ENCODE peak calls at places on chromosomes 11 and 22, in five cellular contexts. H is PC-3, P is IMR-90, Q is lower lobe of right lung, A is spleen. Z is an unnamed sample.

GRCh38 chr11:134332189-134332631 is 422 bp downstream of the GLB1L2 start:
- DNase-seq in H (no peak), P (no peak), Q (no peak), A (peak; percentile 85), Z (no peak)

GRCh38 chr11:20647976-20648565 is 21.3 kb upstream of the NELL1 start:
- DNase-seq in H (peak; percentile 71), P (peak; percentile 33), Q (no peak), A (no peak), Z (no peak)

GRCh38 chr11:66698491-66698890 is 20.8 kb upstream of the RBM4B start:
- DNase-seq in H (no peak), P (no peak), Q (no peak), A (no peak), Z (no peak)

GRCh38 chr11:26219506-26220117 is 112.3 kb upstream of the ANO3 start:
- DNase-seq in H (no peak), P (peak; percentile 54), Q (no peak), A (no peak), Z (no peak)

GRCh38 chr22:50482107-50483074 is 1.0 kb downstream of the ADM2 start:
- DNase-seq in H (no peak), P (no peak), Q (no peak), A (peak; percentile 74), Z (no peak)

GRCh38 chr11:113849713-113850112 is 25.7 kb downstream of the USP28 start:
- DNase-seq in H (no peak), P (no peak), Q (no peak), A (no peak), Z (no peak)

GRCh38 chr11:35555238-35555887 is 29.9 kb upstream of the PAMR1 start:
- DNase-seq in H (no peak), P (peak; percentile 66), Q (no peak), A (no peak), Z (no peak)

GRCh38 chr11:57490456-57491248 is 24.9 kb downstream of the SLC43A1 start:
- DNase-seq in H (peak; percentile 23), P (peak; percentile 38), Q (no peak), A (no peak), Z (peak; percentile 32)

GRCh38 chr22:20580179-20580578 is 72.8 kb downstream of the MED15 start:
- DNase-seq in H (no peak), P (no peak), Q (no peak), A (peak; percentile 44), Z (no peak)

GRCh38 chr22:33000342-33001280 is 57.6 kb downstream of the SYN3 start:
- DNase-seq in H (peak; percentile 32), P (peak; percentile 32), Q (peak; percentile 62), A (no peak), Z (no peak)

GRCh38 chr11:44559207-44559943 is 6.1 kb upstream of the CD82 start:
- DNase-seq in H (no peak), P (no peak), Q (no peak), A (peak; percentile 82), Z (no peak)

GRCh38 chr11:44793350-44794090 is 66.8 kb downstream of the TSPAN18 start:
- DNase-seq in H (no peak), P (peak; percentile 57), Q (no peak), A (peak; percentile 49), Z (no peak)

GRCh38 chr11:9762531-9762930 is 98.7 kb downstream of the SWAP70 start:
- DNase-seq in H (no peak), P (no peak), Q (no peak), A (no peak), Z (no peak)

GRCh38 chr22:40819741-40820140 is 595 bp upstream of the SLC25A17 start:
- DNase-seq in H (peak; percentile 23), P (peak; percentile 42), Q (no peak), A (no peak), Z (no peak)

GRCh38 chr11:121207485-121208115 is 85.0 kb upstream of the SC5D start:
- DNase-seq in H (no peak), P (no peak), Q (no peak), A (no peak), Z (no peak)

GRCh38 chr22:18070556-18071306 is 7.1 kb upstream of the PEX26 start:
- DNase-seq in H (peak; percentile 46), P (no peak), Q (no peak), A (peak; percentile 65), Z (peak; percentile 65)

GRCh38 chr11:116731097-116731761 is 41.6 kb downstream of the BUD13 start:
- DNase-seq in H (peak; percentile 13), P (peak; percentile 10), Q (no peak), A (peak; percentile 50), Z (no peak)

GRCh38 chr22:19818264-19819208 is 36.1 kb downstream of the GNB1L start:
- DNase-seq in H (no peak), P (no peak), Q (no peak), A (no peak), Z (no peak)

GRCh38 chr22:41742918-41743317 is 43.6 kb downstream of the MEI1 start:
- DNase-seq in H (no peak), P (no peak), Q (no peak), A (no peak), Z (no peak)

GRCh38 chr11:79342236-79342635 is 98.6 kb downstream of the TENM4 start:
- DNase-seq in H (no peak), P (no peak), Q (no peak), A (no peak), Z (no peak)

GRCh38 chr11:61962213-61963015 is 5.0 kb downstream of the FTH1 start:
- DNase-seq in H (no peak), P (no peak), Q (no peak), A (peak; percentile 72), Z (no peak)

GRCh38 chr11:58805065-58805464 is 39.4 kb downstream of the GLYATL2 start:
- DNase-seq in H (peak; percentile 82), P (peak; percentile 31), Q (no peak), A (no peak), Z (no peak)

GRCh38 chr22:44192098-44192810 is 11.5 kb downstream of the PARVG start:
- DNase-seq in H (peak; percentile 42), P (no peak), Q (peak; percentile 72), A (peak; percentile 88), Z (no peak)

GRCh38 chr11:105610796-105611361 is 1.0 kb downstream of the GRIA4 start:
- DNase-seq in H (no peak), P (no peak), Q (no peak), A (no peak), Z (no peak)

GRCh38 chr11:12502041-12502440 is 124.7 kb downstream of the PARVA start:
- DNase-seq in H (no peak), P (peak; percentile 50), Q (no peak), A (no peak), Z (no peak)

GRCh38 chr22:26483439-26484359 is at the start of the genes HPS4 and SRRD:
- DNase-seq in H (peak; percentile 89), P (peak; percentile 88), Q (peak; percentile 94), A (peak; percentile 98), Z (peak; percentile 97)

GRCh38 chr11:95229199-95230053 is 1.6 kb downstream of the SESN3 start:
- DNase-seq in H (no peak), P (peak; percentile 13), Q (no peak), A (peak; percentile 68), Z (no peak)

GRCh38 chr11:95230054-95231034 is 658 bp downstream of the SESN3 start:
- DNase-seq in H (no peak), P (no peak), Q (no peak), A (no peak), Z (peak; percentile 81)

GRCh38 chr11:95232666-95233065 is 1.7 kb upstream of the SESN3 start:
- DNase-seq in H (no peak), P (no peak), Q (no peak), A (no peak), Z (no peak)

GRCh38 chr11:95231881-95232605 is 1.0 kb upstream of the SESN3 start:
- DNase-seq in H (no peak), P (no peak), Q (peak; percentile 80), A (peak; percentile 95), Z (peak; percentile 86)

GRCh38 chr11:95231126-95231880 is at the start of gene SESN3:
- DNase-seq in H (peak; percentile 96), P (peak; percentile 96), Q (peak; percentile 99), A (peak; percentile 100), Z (peak; percentile 100)
- TF ChIP-seq CTCF in H (no peak), P (no peak), Q (no peak), A (peak; percentile 49), Z (peak; percentile 57)

GRCh38 chr11:5336331-5336730 is 7.0 kb downstream of the OR51B5 start:
- DNase-seq in H (no peak), P (peak; percentile 76), Q (no peak), A (no peak), Z (no peak)
- TF ChIP-seq CTCF in H (no peak), P (no peak), Q (no peak), A (no peak), Z (no peak)

DNA sequence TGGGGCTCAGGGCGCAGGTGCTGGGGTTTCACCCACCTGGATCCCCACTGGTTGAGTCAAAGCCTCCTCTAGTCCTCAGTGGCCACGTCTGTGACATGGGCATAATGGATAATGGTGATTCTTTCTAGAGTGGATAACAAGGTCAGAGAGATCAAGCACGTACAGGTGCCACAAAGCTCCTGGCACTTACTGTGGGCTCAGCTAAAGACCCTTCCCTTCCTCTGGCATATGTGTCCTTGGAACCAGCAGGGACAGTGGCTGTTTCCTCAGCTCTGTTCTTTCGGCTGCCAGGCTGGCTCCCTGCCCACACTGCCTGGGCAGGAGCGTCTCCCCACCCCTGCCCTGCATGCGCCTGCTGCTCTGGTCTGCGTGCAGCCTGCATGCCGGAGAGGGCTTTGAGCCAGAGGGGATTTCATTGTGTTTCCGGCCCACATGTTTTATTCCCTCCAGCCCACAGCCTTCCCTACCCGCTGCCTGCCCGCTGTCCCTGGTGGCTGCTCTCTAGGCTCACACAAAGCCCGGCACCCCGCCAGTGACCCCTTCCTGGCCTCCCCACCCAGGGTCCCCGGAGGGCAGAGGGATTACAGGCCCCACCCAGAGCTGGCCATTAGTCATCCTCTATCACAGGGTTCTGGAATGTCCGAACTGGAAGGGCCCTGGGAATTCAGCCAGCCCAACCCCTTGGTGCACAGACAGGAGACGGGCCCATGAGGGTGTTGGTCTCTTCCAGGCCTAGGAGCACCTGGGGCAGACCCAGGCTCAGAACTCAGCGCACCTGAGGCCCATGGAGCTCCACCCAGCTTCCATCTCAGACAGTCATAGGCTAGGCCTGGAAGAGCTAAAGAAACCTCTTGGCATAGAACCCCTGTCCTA is 55.3 kb upstream of the GCAT start:
- DNase-seq in H (peak; percentile 98), P (peak; percentile 85), Q (peak; percentile 87), A (peak; percentile 88), Z (no peak)
- TF ChIP-seq CTCF in H (no peak), P (peak; percentile 15), Q (peak; percentile 26), A (peak; percentile 54), Z (peak; percentile 39)

GRCh38 chr11:132099692-132100091 is 729.3 kb downstream of the NTM start:
- DNase-seq in H (peak; percentile 9), P (no peak), Q (peak; percentile 55), A (no peak), Z (no peak)
- TF ChIP-seq CTCF in H (peak; percentile 49), P (no peak), Q (peak; percentile 38), A (no peak), Z (peak; percentile 63)

DNA sequence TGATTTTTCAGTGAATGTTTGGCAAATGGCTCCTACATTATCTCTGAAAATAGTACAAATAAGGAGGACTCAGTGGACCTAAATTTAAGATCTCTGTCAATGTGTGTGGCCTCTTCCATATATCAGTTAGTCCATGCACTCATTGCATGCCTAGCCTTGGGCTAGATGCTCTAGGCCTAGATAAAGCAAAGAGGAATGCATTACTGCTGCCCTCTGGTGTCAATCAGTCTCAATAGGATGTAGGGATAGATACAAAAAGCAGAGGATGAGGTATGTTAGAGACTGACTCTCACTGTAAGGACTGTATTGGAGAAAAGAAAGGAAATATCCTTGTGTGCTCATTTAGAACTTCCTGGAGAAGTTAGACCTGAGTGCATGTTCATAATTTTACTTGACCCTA is 42.0 kb downstream of the MS4A2 start:
- DNase-seq in H (peak; percentile 83), P (no peak), Q (no peak), A (no peak), Z (no peak)
- TF ChIP-seq CTCF in H (peak; percentile 88), P (no peak), Q (peak; percentile 28), A (peak; percentile 38), Z (peak; percentile 62)